ENCODE peak calls at places on chromosomes 6 and 20, in five cellular contexts. One of them, this sample, is unnamed.

GRCh38 chr20:51062065-51062464 is 39.2 kb upstream of the KCNG1 start:
- DNase-seq in RWPE1: no peak
- DNase-seq in NCI-H1092: no peak
- DNase-seq in colonic mucosa: no peak
- DNase-seq in fibroblast of mammary gland: peak; percentile 8
- DNase-seq in this sample: no peak

GRCh38 chr6:160509610-160510009 is 154.5 kb downstream of the LPA start:
- DNase-seq in fibroblast of mammary gland: no peak
- DNase-seq in NCI-H1092: no peak
- DNase-seq in RWPE1: no peak
- DNase-seq in colonic mucosa: no peak
- DNase-seq in this sample: no peak

GRCh38 chr6:142885182-142885867 is 59.7 kb downstream of the HIVEP2 start:
- DNase-seq in NCI-H1092: no peak
- DNase-seq in colonic mucosa: no peak
- DNase-seq in fibroblast of mammary gland: peak; percentile 99
- DNase-seq in RWPE1: peak; percentile 90
- DNase-seq in this sample: no peak

GRCh38 chr20:19986419-19986818 is 30.7 kb upstream of the NAA20 start:
- DNase-seq in RWPE1: no peak
- DNase-seq in colonic mucosa: no peak
- DNase-seq in NCI-H1092: no peak
- DNase-seq in fibroblast of mammary gland: peak; percentile 77
- DNase-seq in this sample: no peak

GRCh38 chr6:158684311-158684710 is 34.5 kb downstream of the SYTL3 start:
- DNase-seq in NCI-H1092: no peak
- DNase-seq in fibroblast of mammary gland: no peak
- DNase-seq in colonic mucosa: peak; percentile 10
- DNase-seq in RWPE1: no peak
- DNase-seq in this sample: no peak

GRCh38 chr6:102660288-102660687 is 1266.8 kb downstream of the GRIK2 start:
- DNase-seq in RWPE1: no peak
- DNase-seq in colonic mucosa: no peak
- DNase-seq in fibroblast of mammary gland: no peak
- DNase-seq in NCI-H1092: no peak
- DNase-seq in this sample: no peak

GRCh38 chr6:124795879-124796838 is 166.1 kb upstream of the RNF217 start:
- DNase-seq in fibroblast of mammary gland: peak; percentile 23
- DNase-seq in RWPE1: peak; percentile 33
- DNase-seq in NCI-H1092: peak; percentile 6
- DNase-seq in colonic mucosa: no peak
- DNase-seq in this sample: no peak

GRCh38 chr6:137261393-137262154 is 42.4 kb upstream of the IFNGR1 start:
- DNase-seq in NCI-H1092: no peak
- DNase-seq in colonic mucosa: no peak
- DNase-seq in RWPE1: peak; percentile 19
- DNase-seq in fibroblast of mammary gland: peak; percentile 79
- DNase-seq in this sample: no peak

GRCh38 chr6:11769244-11769643 is 9.4 kb downstream of the ADTRP start:
- DNase-seq in colonic mucosa: no peak
- DNase-seq in RWPE1: peak; percentile 69
- DNase-seq in fibroblast of mammary gland: peak; percentile 50
- DNase-seq in NCI-H1092: no peak
- DNase-seq in this sample: no peak

GRCh38 chr20:62131560-62132320 is 9.5 kb downstream of the LSM14B start:
- DNase-seq in colonic mucosa: no peak
- DNase-seq in RWPE1: no peak
- DNase-seq in fibroblast of mammary gland: no peak
- DNase-seq in NCI-H1092: no peak
- DNase-seq in this sample: no peak

GRCh38 chr20:57049298-57049697 is 217.1 kb downstream of the BMP7 start:
- DNase-seq in NCI-H1092: no peak
- DNase-seq in colonic mucosa: no peak
- DNase-seq in RWPE1: no peak
- DNase-seq in fibroblast of mammary gland: no peak
- DNase-seq in this sample: no peak

GRCh38 chr6:96235927-96236326 is 220.2 kb downstream of the FUT9 start:
- DNase-seq in NCI-H1092: no peak
- DNase-seq in RWPE1: no peak
- DNase-seq in fibroblast of mammary gland: no peak
- DNase-seq in colonic mucosa: no peak
- DNase-seq in this sample: no peak

GRCh38 chr6:167872538-167873210 is 46.0 kb downstream of the AFDN start:
- DNase-seq in colonic mucosa: no peak
- DNase-seq in fibroblast of mammary gland: peak; percentile 19
- DNase-seq in NCI-H1092: no peak
- DNase-seq in RWPE1: no peak
- DNase-seq in this sample: no peak

GRCh38 chr20:22743426-22743825 is 159.1 kb upstream of the FOXA2 start:
- DNase-seq in RWPE1: peak; percentile 51
- DNase-seq in fibroblast of mammary gland: no peak
- DNase-seq in colonic mucosa: no peak
- DNase-seq in NCI-H1092: no peak
- DNase-seq in this sample: no peak

GRCh38 chr6:16332175-16332542 is 93.8 kb downstream of the GMPR start:
- DNase-seq in RWPE1: peak; percentile 67
- DNase-seq in fibroblast of mammary gland: peak; percentile 74
- DNase-seq in NCI-H1092: peak; percentile 31
- DNase-seq in colonic mucosa: peak; percentile 86
- DNase-seq in this sample: peak; percentile 40

GRCh38 chr20:22586645-22587310 is 2.4 kb upstream of the FOXA2 start:
- DNase-seq in colonic mucosa: peak; percentile 85
- DNase-seq in NCI-H1092: no peak
- DNase-seq in RWPE1: peak; percentile 50
- DNase-seq in fibroblast of mammary gland: no peak
- DNase-seq in this sample: no peak

GRCh38 chr6:135438907-135439535 is 58.5 kb downstream of the AHI1 start:
- DNase-seq in colonic mucosa: no peak
- DNase-seq in RWPE1: peak; percentile 14
- DNase-seq in fibroblast of mammary gland: peak; percentile 38
- DNase-seq in NCI-H1092: no peak
- DNase-seq in this sample: no peak

GRCh38 chr6:19697744-19698290 is 139.4 kb upstream of the ID4 start:
- DNase-seq in colonic mucosa: no peak
- DNase-seq in RWPE1: no peak
- DNase-seq in NCI-H1092: no peak
- DNase-seq in fibroblast of mammary gland: peak; percentile 85
- DNase-seq in this sample: no peak

GRCh38 chr20:19785173-19785799 is 27.2 kb downstream of the RIN2 start:
- DNase-seq in colonic mucosa: no peak
- DNase-seq in NCI-H1092: no peak
- DNase-seq in RWPE1: no peak
- DNase-seq in fibroblast of mammary gland: peak; percentile 61
- DNase-seq in this sample: no peak

GRCh38 chr6:33967966-33968724 is 164.3 kb upstream of the MLN start:
- DNase-seq in fibroblast of mammary gland: peak; percentile 6
- DNase-seq in colonic mucosa: peak; percentile 57
- DNase-seq in NCI-H1092: no peak
- DNase-seq in RWPE1: no peak
- DNase-seq in this sample: no peak

GRCh38 chr6:156379946-156380707 is 397.1 kb upstream of the ARID1B start:
- DNase-seq in fibroblast of mammary gland: no peak
- DNase-seq in colonic mucosa: no peak
- DNase-seq in NCI-H1092: no peak
- DNase-seq in RWPE1: no peak
- DNase-seq in this sample: no peak